ENCODE peak calls at places on chromosomes 6 and 20, in nine cellular contexts. N is NCI-H69; R is T follicular helper cell; M is nephron progenitor cell; L is NCI-H1417 treated with DMSO at 0.1 percent for 48 hours; V is mesothelial cell of epicardium; P is activated effector memory CD4-positive, alpha-beta T cell treated with Interleukin-2 at 50 U/mL for 16 hours; F is stimulated activated CD4-positive, alpha-beta T cell treated with anti-CD3 and anti-CD28 coated beads, Interleukin-12 subunit alpha, Interleukin-12 subunit beta, amount 100 ng/mL, for 4 hours; I is Kasumi-1. B is an unnamed sample.

GRCh38 chr6:143536461-143536865 is 24.9 kb upstream of the FUCA2 start:
- DNase-seq in N (peak), R (peak), M (peak), L (no peak), V (peak), P (peak), F (peak), I (peak), B (no peak)

GRCh38 chr6:145289573-145289972 is 445.7 kb downstream of the EPM2A start:
- DNase-seq in N (no peak), R (no peak), M (no peak), L (no peak), V (no peak), P (no peak), F (no peak), I (no peak), B (no peak)

GRCh38 chr6:112203577-112204349 is 50.6 kb downstream of the LAMA4 start:
- DNase-seq in N (peak), R (no peak), M (no peak), L (no peak), V (no peak), P (no peak), F (no peak), I (no peak), B (no peak)

GRCh38 chr20:57250607-57251343 is 15.7 kb downstream of the BMP7 start:
- DNase-seq in N (peak), R (no peak), M (no peak), L (no peak), V (no peak), P (no peak), F (no peak), I (no peak), B (no peak)

GRCh38 chr20:24027229-24027628 is 38.6 kb upstream of the GGTLC1 start:
- DNase-seq in N (peak), R (peak), M (no peak), L (no peak), V (no peak), P (peak), F (peak), I (peak), B (peak)

GRCh38 chr6:145087034-145087433 is 648.3 kb downstream of the EPM2A start:
- DNase-seq in N (no peak), R (no peak), M (no peak), L (no peak), V (no peak), P (no peak), F (no peak), I (no peak), B (no peak)

GRCh38 chr6:102571236-102571908 is 1177.9 kb downstream of the GRIK2 start:
- DNase-seq in N (peak), R (no peak), M (no peak), L (no peak), V (no peak), P (no peak), F (no peak), I (no peak), B (no peak)

GRCh38 chr6:25487012-25487411 is 165.0 kb upstream of the SCGN start:
- DNase-seq in N (peak), R (no peak), M (no peak), L (no peak), V (no peak), P (no peak), F (no peak), I (no peak), B (no peak)

GRCh38 chr20:517221-517620 is 26.4 kb downstream of the CSNK2A1 start:
- DNase-seq in N (no peak), R (no peak), M (no peak), L (no peak), V (no peak), P (no peak), F (no peak), I (no peak), B (no peak)

GRCh38 chr6:134502614-134503541 is 185.0 kb upstream of the SGK1 start:
- DNase-seq in N (no peak), R (no peak), M (no peak), L (no peak), V (no peak), P (no peak), F (no peak), I (no peak), B (no peak)

GRCh38 chr20:59940129-59940955 is at the start of the genes FAM217B and PPP1R3D:
- DNase-seq in N (peak), R (peak), M (peak), L (peak), V (peak), P (peak), F (peak), I (peak), B (peak)

GRCh38 chr6:141874930-141875602 is 257.7 kb upstream of the GJE1 start:
- DNase-seq in N (no peak), R (no peak), M (no peak), L (no peak), V (no peak), P (no peak), F (no peak), I (peak), B (no peak)

GRCh38 chr6:14695579-14695978 is 550.3 kb upstream of the JARID2 start:
- DNase-seq in N (peak), R (no peak), M (no peak), L (no peak), V (no peak), P (no peak), F (no peak), I (no peak), B (no peak)

GRCh38 chr20:59751075-59751711 is 146.9 kb downstream of the PHACTR3 start:
- DNase-seq in N (peak), R (no peak), M (peak), L (no peak), V (peak), P (no peak), F (peak), I (peak), B (peak)

GRCh38 chr6:30754631-30755030 is 10.3 kb upstream of the IER3 start:
- DNase-seq in N (no peak), R (no peak), M (no peak), L (no peak), V (no peak), P (no peak), F (no peak), I (no peak), B (no peak)

GRCh38 chr6:89260310-89260709 is 43.2 kb upstream of the GABRR1 start:
- DNase-seq in N (peak), R (no peak), M (no peak), L (no peak), V (peak), P (no peak), F (no peak), I (peak), B (no peak)

GRCh38 chr6:23003671-23004598 is 434.6 kb downstream of the HDGFL1 start:
- DNase-seq in N (no peak), R (no peak), M (no peak), L (no peak), V (no peak), P (no peak), F (no peak), I (no peak), B (peak)

GRCh38 chr20:18712116-18712515 is 101.5 kb upstream of the SCP2D1 start:
- DNase-seq in N (no peak), R (no peak), M (no peak), L (no peak), V (no peak), P (no peak), F (no peak), I (no peak), B (no peak)

GRCh38 chr6:84428300-84428907 is 201.0 kb upstream of the CEP162 start:
- DNase-seq in N (peak), R (no peak), M (peak), L (no peak), V (peak), P (no peak), F (no peak), I (peak), B (peak)

GRCh38 chr20:31661625-31662371 is 24.1 kb downstream of the COX4I2 start:
- DNase-seq in N (peak), R (peak), M (peak), L (peak), V (peak), P (peak), F (peak), I (peak), B (peak)

GRCh38 chr20:10309326-10309725 is 90.7 kb downstream of the SNAP25 start:
- DNase-seq in N (no peak), R (no peak), M (no peak), L (no peak), V (no peak), P (no peak), F (no peak), I (no peak), B (no peak)

GRCh38 chr6:74785236-74785635 is 420.6 kb downstream of the COL12A1 start:
- DNase-seq in N (no peak), R (no peak), M (no peak), L (no peak), V (no peak), P (no peak), F (no peak), I (no peak), B (no peak)

GRCh38 chr20:56451056-56451765 is 17.2 kb upstream of the RTF2 start:
- DNase-seq in N (no peak), R (no peak), M (no peak), L (no peak), V (no peak), P (no peak), F (no peak), I (no peak), B (no peak)

GRCh38 chr6:2141644-2142290 is 103.6 kb downstream of the GMDS start:
- DNase-seq in N (no peak), R (no peak), M (no peak), L (no peak), V (no peak), P (no peak), F (no peak), I (no peak), B (no peak)

GRCh38 chr6:89433637-89434499 is 916 bp downstream of the ANKRD6 start:
- DNase-seq in N (peak), R (no peak), M (peak), L (no peak), V (peak), P (peak), F (peak), I (peak), B (peak)

GRCh38 chr6:112906737-112907136 is 559.6 kb downstream of the RFPL4B start:
- DNase-seq in N (peak), R (no peak), M (no peak), L (no peak), V (no peak), P (no peak), F (no peak), I (no peak), B (no peak)

GRCh38 chr6:118504611-118505010 is 43.5 kb upstream of the PLN start:
- DNase-seq in N (peak), R (no peak), M (no peak), L (no peak), V (no peak), P (no peak), F (no peak), I (no peak), B (no peak)

B was measured in uterus.